ENCODE peak calls at places on chromosomes 5 and 9, in seven cellular contexts. M is A673; X is SK-N-SH; G is neuronal stem cell; T is IMR-90; P is CD4-positive, CD25-positive, alpha-beta regulatory T cell; L is transverse colon. R is an unnamed sample. For H3K9me3, the result is how much of the 10 kb centered on the place peaks cover.

GRCh38 chr5:14166437-14166836 is 23.3 kb downstream of the TRIO start:
- DNase-seq in M (no peak), X (no peak), G (no peak), T (no peak), P (no peak), L (no peak), R (no peak)

GRCh38 chr9:6015278-6016157 is at the start of gene RANBP6:
- DNase-seq in M (peak), X (peak), G (peak), T (peak), P (peak), L (peak), R (peak)

GRCh38 chr9:38008168-38009034 is 60.6 kb downstream of the SHB start:
- DNase-seq in M (peak), X (no peak), G (no peak), T (peak), P (no peak), L (peak), R (peak)

GRCh38 chr5:125485003-125485641 is 738.7 kb upstream of the ZNF608 start:
- DNase-seq in M (peak), X (peak), G (peak), T (peak), P (no peak), L (peak), R (peak)

GRCh38 chr5:133883916-133884315 is 84.5 kb downstream of the C5orf15 start:
- DNase-seq in M (no peak), X (no peak), G (no peak), T (no peak), P (no peak), L (no peak), R (peak)

GRCh38 chr5:103450333-103451061 is 112.1 kb downstream of the NUDT12 start:
- DNase-seq in M (no peak), X (no peak), G (no peak), T (peak), P (no peak), L (no peak), R (no peak)

GRCh38 chr5:16135506-16135905 is 44.1 kb downstream of the MARCHF11 start:
- DNase-seq in M (no peak), X (no peak), G (no peak), T (no peak), P (no peak), L (no peak), R (no peak)

GRCh38 chr9:134033516-134034214 is 8.4 kb downstream of the BRD3OS start:
- DNase-seq in M (no peak), X (no peak), G (no peak), T (no peak), P (no peak), L (no peak), R (peak)

GRCh38 chr5:93920956-93921355 is 179.6 kb upstream of the POU5F2 start:
- DNase-seq in M (no peak), X (no peak), G (no peak), T (no peak), P (no peak), L (no peak), R (no peak)

GRCh38 chr5:96432245-96433065 is 593 bp downstream of the PCSK1 start:
- DNase-seq in M (peak), X (peak), G (no peak), T (no peak), P (no peak), L (no peak), R (peak)

GRCh38 chr9:98536542-98537173 is 172.1 kb downstream of the GABBR2 start:
- DNase-seq in M (peak), X (no peak), G (no peak), T (no peak), P (no peak), L (peak), R (no peak)

GRCh38 chr9:95516736-95517558 is at the start of gene PTCH1:
- DNase-seq in M (peak), X (peak), G (no peak), T (peak), P (no peak), L (peak), R (no peak)

GRCh38 chr5:13660072-13660471 is 284.4 kb downstream of the DNAH5 start:
- DNase-seq in M (no peak), X (no peak), G (no peak), T (peak), P (no peak), L (no peak), R (no peak)

DNA sequence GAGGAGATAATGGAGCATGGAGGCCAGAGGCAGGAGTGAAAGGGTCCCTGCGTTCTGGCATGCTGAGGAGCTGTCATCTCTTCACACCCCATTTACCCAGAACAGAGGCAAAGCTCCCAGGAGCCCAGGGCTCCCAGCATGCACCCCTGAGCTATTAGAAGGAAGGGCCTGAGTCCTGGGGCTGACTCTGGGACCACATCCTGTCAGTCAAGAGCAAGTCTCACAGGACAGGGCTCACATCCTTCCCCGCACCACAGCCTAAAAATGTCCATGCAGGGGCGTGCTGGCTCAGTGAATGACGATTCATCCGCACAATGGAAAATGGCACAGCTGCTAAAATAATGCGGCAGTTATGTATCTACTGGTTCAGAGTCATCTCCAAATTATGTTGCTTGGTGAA is 31.4 kb downstream of the CAMK2A start:
- DNase-seq in M (peak), X (no peak), G (peak), T (peak), P (no peak), L (no peak), R (no peak)
- H3K27ac ChIP-seq in M (no peak), X (no peak), G (no peak), T (no peak), P (no peak), L (no peak), R (no peak)

GRCh38 chr9:135792268-135793128 is 90.5 kb downstream of the KCNT1 start:
- DNase-seq in M (no peak), X (no peak), G (no peak), T (no peak), P (no peak), L (no peak), R (no peak)
- H3K9me3 ChIP-seq in M (under half), X (under half), G (under half), T (under half), P (under half), L (under half), R (under half)

GRCh38 chr5:159993194-159993593 is 15.7 kb upstream of the TTC1 start:
- DNase-seq in M (no peak), X (no peak), G (no peak), T (no peak), P (no peak), L (no peak), R (no peak)

GRCh38 chr5:159990506-159990905 is 18.4 kb upstream of the TTC1 start:
- DNase-seq in M (no peak), X (no peak), G (no peak), T (no peak), P (no peak), L (no peak), R (no peak)

GRCh38 chr5:159987031-159987674 is 21.8 kb upstream of the TTC1 start:
- DNase-seq in M (peak), X (peak), G (peak), T (peak), P (peak), L (peak), R (peak)

GRCh38 chr5:159995841-159996240 is 13.1 kb upstream of the TTC1 start:
- DNase-seq in M (no peak), X (no peak), G (no peak), T (peak), P (no peak), L (no peak), R (no peak)

DNA sequence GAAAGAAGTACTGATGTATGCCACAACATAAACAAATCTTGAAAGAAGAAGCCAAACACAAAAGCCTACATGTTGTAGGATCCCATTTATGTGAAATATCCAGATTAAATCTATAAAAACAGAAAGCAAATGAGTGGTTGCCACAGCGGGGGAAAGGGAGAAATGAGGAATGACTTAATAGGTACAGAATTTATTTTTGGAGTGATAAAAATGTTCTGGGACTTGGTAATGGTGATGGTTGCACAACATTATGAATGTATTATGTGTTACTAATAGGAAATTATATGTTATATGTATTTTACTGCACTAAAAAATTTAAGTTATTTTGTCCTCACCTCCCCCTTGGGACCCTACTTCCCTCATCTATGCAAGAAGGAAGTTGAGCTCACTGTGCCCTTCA is 16.4 kb upstream of the TTC1 start:
- DNase-seq in M (no peak), X (no peak), G (no peak), T (no peak), P (no peak), L (no peak), R (no peak)
- H3K4me3 ChIP-seq in M (no peak), X (no peak), G (no peak), T (no peak), P (no peak), L (no peak), R (no peak)

DNA sequence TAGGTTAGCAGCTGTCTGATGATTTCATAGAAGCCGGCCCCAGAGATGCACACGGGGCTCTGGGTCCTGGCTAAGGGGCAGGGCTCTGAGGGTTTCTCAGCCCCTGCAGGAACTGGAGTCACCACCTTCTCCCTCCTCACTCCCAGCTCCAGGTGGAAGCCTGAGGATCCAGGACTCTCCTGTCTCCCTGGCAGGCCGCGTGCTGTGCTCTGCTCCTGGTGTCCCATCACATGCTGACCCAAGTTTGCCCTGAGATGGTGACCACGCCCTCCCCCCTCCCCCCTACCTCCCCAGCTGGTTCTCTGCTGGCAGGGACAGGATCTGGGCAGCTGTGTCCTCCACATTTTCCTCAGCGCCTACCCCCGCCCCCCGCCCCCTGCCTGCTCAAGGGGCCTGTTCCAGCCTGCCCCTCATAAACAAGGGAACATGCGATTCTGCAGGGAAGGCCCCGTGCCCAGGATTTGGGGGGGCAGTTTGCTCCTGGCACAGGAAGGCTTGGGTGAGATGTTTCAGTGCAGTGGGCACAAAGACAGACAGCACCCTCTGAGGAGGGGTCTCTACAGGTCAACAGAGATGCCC is 87.4 kb downstream of the PSD2 start:
- DNase-seq in M (no peak), X (peak), G (no peak), T (no peak), P (no peak), L (no peak), R (peak)
- H3K27ac ChIP-seq in M (no peak), X (no peak), G (no peak), T (no peak), P (no peak), L (no peak), R (no peak)

DNA sequence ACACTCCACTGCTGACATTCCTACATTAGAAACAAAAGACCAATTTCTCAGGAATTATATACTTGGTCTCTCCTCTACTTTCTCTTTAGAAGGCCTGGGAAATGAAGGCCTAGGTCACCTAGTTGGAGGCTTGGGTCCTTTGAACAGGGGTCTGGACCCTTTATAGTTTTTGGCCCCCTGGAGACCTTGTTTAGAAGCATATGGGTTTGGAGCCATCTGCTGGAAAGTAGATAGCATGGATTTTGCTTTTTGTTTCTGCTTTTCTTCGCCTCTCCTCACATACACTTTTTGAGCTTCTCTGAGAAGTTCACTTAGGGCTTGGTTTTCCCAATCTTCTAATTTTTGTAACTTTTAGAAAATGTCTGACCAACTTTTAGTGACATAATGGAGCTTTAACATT is 67.1 kb upstream of the CDK20 start:
- DNase-seq in M (peak), X (peak), G (no peak), T (peak), P (no peak), L (no peak), R (no peak)
- H3K9me3 ChIP-seq in M (under half), X (under half), G (under half), T (under half), P (under half), L (under half), R (under half)

DNA sequence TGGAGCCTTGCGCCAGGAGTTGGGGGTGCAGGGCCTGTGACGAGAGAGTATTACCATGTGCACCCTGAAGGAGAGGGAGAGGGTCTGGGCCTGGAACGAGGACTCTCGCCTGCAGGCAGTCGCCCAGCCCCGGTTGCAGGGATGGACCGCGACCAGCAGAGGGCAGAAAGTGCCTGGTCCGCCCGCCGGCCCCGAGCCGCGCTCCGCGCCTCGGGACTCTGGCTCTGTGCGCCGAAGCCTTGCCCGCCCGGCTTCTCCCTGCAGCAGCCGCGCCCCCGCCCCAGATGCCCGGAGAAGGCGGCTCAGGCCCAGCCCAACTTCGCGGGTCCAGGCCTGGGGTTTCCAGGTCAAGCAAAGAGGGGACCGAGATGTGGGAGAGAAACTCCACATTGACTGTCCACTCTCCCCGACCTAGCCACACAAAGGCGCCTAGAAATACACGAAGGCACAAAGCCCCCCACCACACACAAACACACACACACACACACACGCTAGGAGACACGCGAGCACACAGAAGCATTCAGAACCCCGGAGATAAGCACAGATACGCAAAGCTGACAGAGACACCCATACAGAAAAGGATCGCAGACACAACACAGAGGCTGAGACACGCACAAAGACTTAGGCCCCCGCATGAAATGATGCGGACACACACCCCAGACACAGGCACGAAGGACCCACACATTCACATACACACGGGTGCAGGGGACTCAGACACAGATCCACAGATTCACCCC is 2.0 kb upstream of the LMX1B start:
- DNase-seq in M (peak), X (peak), G (no peak), T (peak), P (peak), L (peak), R (peak)
- H3K4me3 ChIP-seq in M (no peak), X (peak), G (no peak), T (no peak), P (no peak), L (no peak), R (no peak)

DNA sequence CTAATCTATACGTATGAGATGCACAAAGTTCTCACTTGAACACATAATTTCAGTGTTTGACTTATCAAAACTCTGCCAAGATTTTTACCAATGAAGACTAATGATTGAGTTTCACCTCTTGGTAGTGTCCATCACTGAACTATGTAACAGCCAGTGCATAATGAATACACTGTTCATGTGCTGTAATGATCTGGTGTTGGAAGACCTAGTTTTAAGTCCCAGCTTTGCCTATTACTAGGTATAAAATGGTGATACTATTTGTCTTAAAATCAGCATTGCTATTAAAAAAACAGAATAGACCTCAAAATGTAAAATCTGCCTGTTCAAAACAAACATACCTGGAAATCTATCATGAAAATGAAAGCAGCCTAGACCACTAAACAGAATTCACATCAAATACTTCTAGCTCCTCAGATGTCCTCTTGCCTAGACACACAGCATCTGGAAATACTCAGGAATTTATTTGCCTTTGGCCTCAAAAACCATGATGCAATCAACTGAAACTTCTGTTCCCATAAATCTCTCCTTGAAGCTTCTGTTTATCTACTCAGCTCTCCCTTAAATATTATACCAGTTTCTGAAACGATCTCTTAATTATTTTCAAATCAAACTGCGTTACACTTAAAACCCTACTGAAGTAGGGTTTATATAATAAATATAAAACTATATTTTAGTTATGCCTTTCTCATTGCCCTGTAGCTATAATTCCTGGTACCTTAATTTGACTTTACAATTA is 38.1 kb downstream of the MRPS27 start:
- DNase-seq in M (peak), X (peak), G (no peak), T (peak), P (no peak), L (no peak), R (no peak)
- H3K27ac ChIP-seq in M (peak), X (peak), G (no peak), T (peak), P (no peak), L (peak), R (no peak)

GRCh38 chr9:655875-656274 is 185.6 kb upstream of the DMRT1 start:
- DNase-seq in M (no peak), X (no peak), G (no peak), T (no peak), P (no peak), L (no peak), R (peak)
- H3K9me3 ChIP-seq in M (under half), X (under half), G (under half), T (under half), P (under half), L (under half), R (under half)

DNA sequence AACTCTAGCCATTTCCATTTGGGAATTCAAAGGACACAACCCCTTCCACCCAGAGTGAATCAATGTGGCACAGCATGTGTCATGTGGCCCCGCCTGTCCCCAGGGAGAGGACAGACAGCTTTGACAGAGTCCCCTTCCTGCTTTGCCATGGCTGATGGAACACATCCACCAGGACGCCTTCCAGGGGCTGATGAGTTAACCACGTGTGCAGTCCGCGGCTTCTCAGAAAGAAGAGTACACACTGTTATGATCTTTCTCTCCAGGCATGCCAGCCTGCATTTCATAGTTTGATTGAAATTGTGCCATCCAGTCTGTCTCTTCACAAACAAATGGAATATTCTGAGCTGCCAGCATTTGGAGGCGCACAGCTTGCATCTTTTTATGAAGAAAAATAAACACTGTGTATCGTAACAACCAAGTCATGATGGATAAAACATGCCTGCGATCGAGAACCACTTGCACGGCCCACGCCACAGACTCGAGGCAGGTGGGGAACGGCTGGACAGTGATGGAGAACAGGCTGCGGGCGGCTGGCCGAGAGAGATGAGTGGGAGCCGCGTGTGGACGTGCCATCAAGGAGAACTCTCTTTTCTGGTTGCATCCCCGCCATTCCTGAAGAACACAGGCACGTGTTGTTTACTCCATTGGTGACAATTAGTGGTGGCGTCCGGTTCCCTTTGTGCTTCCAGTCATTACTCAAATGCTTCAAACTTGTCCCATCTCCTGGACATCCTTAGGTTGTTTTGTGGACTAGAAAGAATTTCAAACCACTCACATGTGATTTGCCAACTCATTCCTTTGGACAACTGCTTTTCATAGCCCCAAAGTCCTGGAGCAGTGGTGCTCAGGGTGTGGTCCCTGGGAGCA is 220.2 kb downstream of the AGTPBP1 start:
- DNase-seq in M (peak), X (no peak), G (no peak), T (no peak), P (no peak), L (no peak), R (no peak)
- H3K4me3 ChIP-seq in M (no peak), X (no peak), G (no peak), T (no peak), P (no peak), L (no peak), R (no peak)

R was measured in aorta.